ENCODE peak calls at places on chromosomes 12 and 14, in four cellular contexts. K, T, L and Z are unnamed samples.

GRCh38 chr12:48017921-48018617 is 13.8 kb upstream of the COL2A1 start:
- DNase-seq in K (no peak), T (no peak), L (no peak), Z (no peak)

GRCh38 chr14:67623114-67623513 is 3.4 kb downstream of the ARG2 start:
- DNase-seq in K (no peak), T (no peak), L (peak), Z (peak)

GRCh38 chr12:22738945-22739344 is 114.0 kb downstream of the ETNK1 start:
- DNase-seq in K (no peak), T (no peak), L (peak), Z (no peak)

GRCh38 chr14:23544511-23545447 is 6.8 kb downstream of the ZFHX2 start:
- DNase-seq in K (no peak), T (no peak), L (no peak), Z (no peak)

GRCh38 chr14:25394791-25395391 is 344.9 kb upstream of the STXBP6 start:
- DNase-seq in K (no peak), T (no peak), L (no peak), Z (no peak)

GRCh38 chr12:116697305-116698130 is 40.4 kb downstream of the SPRING1 start:
- DNase-seq in K (no peak), T (no peak), L (peak), Z (no peak)

GRCh38 chr12:28777603-28778365 is 371.3 kb upstream of the FAR2 start:
- DNase-seq in K (no peak), T (no peak), L (no peak), Z (no peak)

GRCh38 chr12:53550595-53550994 is 43.3 kb upstream of the NPFF start:
- DNase-seq in K (no peak), T (no peak), L (peak), Z (no peak)

GRCh38 chr14:59046746-59047145 is 141.7 kb upstream of the DAAM1 start:
- DNase-seq in K (no peak), T (no peak), L (no peak), Z (no peak)

GRCh38 chr12:2286461-2287131 is 233.8 kb downstream of the CACNA1C start:
- DNase-seq in K (no peak), T (no peak), L (no peak), Z (no peak)

GRCh38 chr12:79250186-79250585 is 385.6 kb downstream of the SYT1 start:
- DNase-seq in K (no peak), T (no peak), L (peak), Z (no peak)

GRCh38 chr14:104573930-104574329 is 5.6 kb upstream of the C14orf180 start:
- DNase-seq in K (no peak), T (no peak), L (no peak), Z (no peak)

GRCh38 chr12:79174656-79175055 is 310.1 kb downstream of the SYT1 start:
- DNase-seq in K (no peak), T (no peak), L (peak), Z (no peak)

GRCh38 chr14:22531451-22532344 is 57.3 kb downstream of the DAD1 start:
- DNase-seq in K (no peak), T (no peak), L (no peak), Z (no peak)

GRCh38 chr12:109991586-109991985 is 4.6 kb downstream of the GIT2 start:
- DNase-seq in K (no peak), T (no peak), L (no peak), Z (no peak)

GRCh38 chr12:46808955-46809697 is 16.7 kb downstream of the SLC38A4 start:
- DNase-seq in K (no peak), T (no peak), L (no peak), Z (no peak)

GRCh38 chr14:71725802-71726638 is 206.2 kb upstream of the RGS6 start:
- DNase-seq in K (no peak), T (no peak), L (peak), Z (no peak)

GRCh38 chr12:40953076-40953475 is 235.0 kb upstream of the PDZRN4 start:
- DNase-seq in K (no peak), T (no peak), L (peak), Z (no peak)

GRCh38 chr14:102930138-102930752 is 7.8 kb downstream of the AMN start:
- DNase-seq in K (no peak), T (no peak), L (no peak), Z (peak)

GRCh38 chr12:11978985-11979384 is 91.8 kb upstream of the BCL2L14 start:
- DNase-seq in K (no peak), T (no peak), L (peak), Z (no peak)

GRCh38 chr14:75578786-75579781 is 664 bp downstream of the FLVCR2 start:
- DNase-seq in K (no peak), T (no peak), L (peak), Z (peak)

GRCh38 chr12:68236421-68237059 is 10.9 kb upstream of the IL26 start:
- DNase-seq in K (no peak), T (no peak), L (no peak), Z (no peak)

GRCh38 chr14:58805057-58805456 is 167.3 kb downstream of the DACT1 start:
- DNase-seq in K (no peak), T (no peak), L (no peak), Z (no peak)

GRCh38 chr12:143964-144649 is 69.8 kb downstream of the SLC6A12 start:
- DNase-seq in K (no peak), T (no peak), L (no peak), Z (no peak)

GRCh38 chr12:50185975-50186663 is 18.9 kb upstream of the CERS5 start:
- DNase-seq in K (no peak), T (no peak), L (peak), Z (no peak)

GRCh38 chr14:77204457-77204796 is 22.8 kb downstream of the TMEM63C start:
- DNase-seq in K (peak), T (no peak), L (no peak), Z (no peak)

GRCh38 chr12:121536929-121537813 is 43.7 kb downstream of the KDM2B start:
- DNase-seq in K (peak), T (peak), L (peak), Z (peak)

GRCh38 chr12:64824500-64825142 is at the start of gene TBC1D30:
- DNase-seq in K (no peak), T (no peak), L (peak), Z (peak)

GRCh38 chr12:7319934-7320333 is 16.1 kb downstream of the ACSM4 start:
- DNase-seq in K (no peak), T (no peak), L (peak), Z (no peak)

GRCh38 chr14:104936361-104937155 is 11.9 kb downstream of the PLD4 start:
- DNase-seq in K (no peak), T (no peak), L (no peak), Z (no peak)

GRCh38 chr12:2290091-2290490 is 237.3 kb downstream of the CACNA1C start:
- DNase-seq in K (no peak), T (no peak), L (no peak), Z (no peak)

GRCh38 chr12:52579468-52580450 is 6.1 kb upstream of the KRT74 start:
- DNase-seq in K (no peak), T (no peak), L (no peak), Z (no peak)

GRCh38 chr12:23887055-23887835 is 62.2 kb downstream of the SOX5 start:
- DNase-seq in K (no peak), T (no peak), L (peak), Z (no peak)